ENCODE peak calls at places on chromosome 9, in eight cellular contexts. H is NCI-H1105; M is central memory CD4-positive, alpha-beta T cell; N is SJCRH30; A is ACHN; C is substantia nigra; D is BJ; S is HEK293T. L is an unnamed sample.

GRCh38 chr9:6567140-6567591 is 78.4 kb downstream of the GLDC start:
- DNase-seq in C (peak), A (peak), N (no peak), H (no peak), S (no peak), M (no peak), D (peak), L (no peak)

GRCh38 chr9:124347206-124347967 is 67.9 kb downstream of the PSMB7 start:
- DNase-seq in M (no peak), A (no peak), C (no peak), N (no peak), D (no peak), H (no peak), S (no peak), L (peak)

GRCh38 chr9:98231770-98232478 is 23.5 kb downstream of the TBC1D2 start:
- DNase-seq in M (no peak), A (peak), N (no peak), S (no peak), D (no peak), C (no peak), H (no peak), L (no peak)

GRCh38 chr9:126240835-126241234 is 85.8 kb upstream of the MVB12B start:
- DNase-seq in M (no peak), C (no peak), A (no peak), N (no peak), D (no peak), H (no peak), S (no peak), L (no peak)

GRCh38 chr9:22808876-22809275 is 362.3 kb downstream of the DMRTA1 start:
- DNase-seq in M (no peak), S (no peak), D (no peak), H (no peak), C (no peak), A (no peak), N (no peak), L (no peak)

GRCh38 chr9:134864821-134865190 is 15.8 kb upstream of the FCN2 start:
- DNase-seq in A (no peak), M (no peak), H (no peak), S (no peak), N (no peak), D (no peak), C (no peak), L (no peak)

GRCh38 chr9:5801739-5802113 is 31.2 kb downstream of the ERMP1 start:
- DNase-seq in C (no peak), A (peak), S (no peak), M (no peak), H (no peak), D (no peak), N (no peak), L (no peak)

GRCh38 chr9:137478613-137479314 is 19.6 kb upstream of the NSMF start:
- DNase-seq in D (no peak), M (no peak), N (peak), C (peak), H (no peak), S (no peak), A (no peak), L (peak)

GRCh38 chr9:38024036-38024681 is 44.9 kb downstream of the SHB start:
- DNase-seq in C (peak), M (no peak), A (no peak), S (no peak), D (no peak), N (peak), H (peak), L (no peak)

GRCh38 chr9:83041771-83042170 is 21.2 kb downstream of the RASEF start:
- DNase-seq in S (no peak), H (no peak), A (no peak), C (no peak), D (no peak), M (no peak), N (no peak), L (no peak)

GRCh38 chr9:126171641-126172040 is 155.0 kb upstream of the MVB12B start:
- DNase-seq in D (no peak), S (no peak), M (no peak), H (no peak), A (no peak), C (no peak), N (no peak), L (no peak)

GRCh38 chr9:4174781-4175180 is 125.1 kb downstream of the GLIS3 start:
- DNase-seq in S (no peak), H (no peak), D (no peak), A (no peak), N (no peak), C (no peak), M (no peak), L (no peak)

GRCh38 chr9:126613656-126614055 is at the start of gene LMX1B:
- DNase-seq in D (no peak), N (peak), M (no peak), S (peak), C (no peak), H (peak), A (peak), L (peak)

GRCh38 chr9:127899200-127899943 is at the start of gene ST6GALNAC6:
- DNase-seq in D (no peak), N (peak), M (peak), C (peak), H (peak), S (peak), A (peak), L (peak)

GRCh38 chr9:121735065-121735791 is 83.8 kb downstream of the DAB2IP start:
- DNase-seq in S (peak), A (peak), M (no peak), C (no peak), H (no peak), D (peak), N (peak), L (no peak)

GRCh38 chr9:37029304-37029775 is 4.7 kb downstream of the PAX5 start:
- DNase-seq in S (no peak), N (no peak), C (no peak), D (no peak), A (peak), M (no peak), H (no peak), L (no peak)

GRCh38 chr9:7210854-7211637 is 453.3 kb downstream of the KDM4C start:
- DNase-seq in M (no peak), D (no peak), H (no peak), N (no peak), A (no peak), C (no peak), S (no peak), L (no peak)

GRCh38 chr9:34289159-34289558 is 39.9 kb downstream of the KIF24 start:
- DNase-seq in A (no peak), C (no peak), S (no peak), H (no peak), M (no peak), N (no peak), D (no peak), L (no peak)

GRCh38 chr9:127977877-127978647 is 2.7 kb downstream of the EEIG1 start:
- DNase-seq in A (peak), N (peak), S (no peak), D (no peak), C (no peak), M (no peak), H (no peak), L (peak)

GRCh38 chr9:130028493-130029222 is 14.3 kb downstream of the FNBP1 start:
- DNase-seq in N (no peak), S (no peak), D (no peak), H (no peak), M (no peak), A (no peak), C (no peak), L (no peak)

L was measured in left ventricle myocardium superior.